ENCODE peak calls at places on chromosomes 5 and 9, in seven cellular contexts. I is HepG2, N is K562, C is GM12878, Z is SK-N-SH, S is H1, Y is HCT116. R is an unnamed sample.

GRCh38 chr5:128869970-128870747 is 95.1 kb upstream of the SLC27A6 start:
- DNase-seq in I (no peak), N (no peak), C (no peak), Z (no peak), S (no peak), Y (no peak), R (no peak)

GRCh38 chr5:53429706-53430105 is 50.7 kb upstream of the FST start:
- DNase-seq in I (peak), N (no peak), C (no peak), Z (no peak), S (no peak), Y (no peak), R (no peak)

GRCh38 chr9:131310833-131311554 is 21.5 kb downstream of the PLPP7 start:
- DNase-seq in I (no peak), N (no peak), C (no peak), Z (no peak), S (no peak), Y (no peak), R (no peak)

GRCh38 chr5:158541535-158541934 is 558.2 kb downstream of the EBF1 start:
- DNase-seq in I (no peak), N (no peak), C (no peak), Z (no peak), S (no peak), Y (no peak), R (no peak)

GRCh38 chr9:131856105-131856504 is 116.2 kb upstream of the RAPGEF1 start:
- DNase-seq in I (peak), N (peak), C (no peak), Z (no peak), S (peak), Y (no peak), R (no peak)

GRCh38 chr9:108552459-108553040 is 303.2 kb downstream of the ACTL7B start:
- DNase-seq in I (no peak), N (no peak), C (no peak), Z (no peak), S (no peak), Y (peak), R (peak)

GRCh38 chr9:95265960-95266359 is 51.5 kb downstream of the FANCC start:
- DNase-seq in I (no peak), N (no peak), C (no peak), Z (no peak), S (no peak), Y (no peak), R (no peak)

GRCh38 chr9:93823245-93824072 is 131.7 kb downstream of the BARX1 start:
- DNase-seq in I (no peak), N (no peak), C (no peak), Z (peak), S (no peak), Y (no peak), R (no peak)

GRCh38 chr5:36398137-36398536 is 96.4 kb upstream of the RANBP3L start:
- DNase-seq in I (peak), N (no peak), C (no peak), Z (peak), S (no peak), Y (peak), R (peak)

GRCh38 chr5:127648997-127649550 is at the start of gene CTXN3:
- DNase-seq in I (no peak), N (no peak), C (no peak), Z (no peak), S (no peak), Y (no peak), R (peak)

GRCh38 chr9:129888085-129888808 is 53.0 kb downstream of the USP20 start:
- DNase-seq in I (no peak), N (peak), C (peak), Z (no peak), S (no peak), Y (no peak), R (no peak)

GRCh38 chr5:56314536-56314935 is 81.4 kb upstream of the ANKRD55 start:
- DNase-seq in I (peak), N (peak), C (no peak), Z (no peak), S (no peak), Y (no peak), R (peak)

GRCh38 chr9:118686940-118687339 is 682.3 kb downstream of the BRINP1 start:
- DNase-seq in I (no peak), N (no peak), C (no peak), Z (no peak), S (no peak), Y (no peak), R (no peak)

GRCh38 chr9:14212697-14213420 is 101.1 kb downstream of the NFIB start:
- DNase-seq in I (no peak), N (no peak), C (no peak), Z (no peak), S (no peak), Y (no peak), R (no peak)

GRCh38 chr5:122942164-122942914 is 94.2 kb downstream of the PPIC start:
- DNase-seq in I (no peak), N (peak), C (no peak), Z (no peak), S (no peak), Y (no peak), R (no peak)
- TF ChIP-seq JUND in I (no peak), N (peak), C (no peak), Z (peak), S (no peak), Y (no peak), R (no peak)

GRCh38 chr5:1336106-1336561 is 8.8 kb downstream of the CLPTM1L start:
- DNase-seq in I (no peak), N (no peak), C (no peak), Z (no peak), S (no peak), Y (no peak), R (no peak)
- TF ChIP-seq JUND in I (no peak), N (no peak), C (no peak), Z (no peak), S (no peak), Y (no peak), R (no peak)

DNA sequence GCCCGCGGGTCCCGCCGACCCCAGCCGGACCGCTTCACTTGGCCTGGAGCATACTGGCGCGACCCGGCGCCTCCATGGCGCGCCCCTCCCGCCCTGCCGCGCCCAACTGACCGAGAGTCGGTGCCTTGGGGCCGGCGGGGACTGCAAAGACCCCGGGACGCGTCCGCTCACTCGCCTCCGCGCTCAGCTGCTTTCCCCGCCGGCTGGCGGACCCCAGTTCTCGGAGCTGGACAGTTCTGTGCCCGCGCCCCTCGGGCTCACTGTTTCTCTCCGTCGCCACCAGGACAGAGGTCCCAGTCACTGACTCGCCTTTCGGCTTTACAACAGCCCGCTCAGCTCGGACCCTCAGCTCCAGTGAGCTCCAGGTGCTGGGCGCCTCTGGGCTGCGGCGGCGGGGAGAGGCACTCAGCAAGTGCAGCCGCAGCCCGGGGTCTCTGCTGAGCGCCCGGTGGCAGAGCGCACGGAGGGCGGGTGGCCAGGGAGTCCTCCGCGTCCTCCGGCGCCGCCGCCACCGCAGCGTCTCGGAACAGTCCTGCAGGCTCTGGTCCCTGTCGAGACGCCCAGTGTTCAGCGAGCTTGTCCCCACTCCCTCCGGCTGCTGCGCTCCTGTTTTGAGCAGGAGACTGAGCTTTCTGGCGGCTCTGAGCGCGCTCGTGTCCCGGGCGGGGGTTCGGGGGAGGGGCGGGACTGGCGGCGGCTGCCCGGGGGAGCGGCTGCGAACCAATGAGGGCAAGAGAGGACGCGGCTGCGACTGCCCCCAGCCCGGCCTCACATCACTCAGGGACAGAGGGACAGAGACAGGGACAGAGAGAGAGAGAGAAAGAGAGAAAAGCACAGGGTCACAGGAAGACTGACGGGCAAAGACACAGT is at the start of gene SMIM32:
- DNase-seq in I (peak), N (peak), C (no peak), Z (peak), S (peak), Y (no peak), R (no peak)
- TF ChIP-seq JUND in I (no peak), N (no peak), C (no peak), Z (no peak), S (no peak), Y (no peak), R (no peak)

GRCh38 chr5:150734579-150735384 is 24.0 kb downstream of the DCTN4 start:
- DNase-seq in I (no peak), N (no peak), C (peak), Z (no peak), S (peak), Y (no peak), R (no peak)
- TF ChIP-seq JUND in I (no peak), N (no peak), C (no peak), Z (no peak), S (no peak), Y (no peak), R (no peak)

GRCh38 chr5:59685131-59685530 is 208.4 kb downstream of the PDE4D start:
- DNase-seq in I (no peak), N (no peak), C (no peak), Z (no peak), S (no peak), Y (no peak), R (no peak)
- TF ChIP-seq JUND in I (no peak), N (no peak), C (no peak), Z (no peak), S (no peak), Y (no peak), R (no peak)

GRCh38 chr5:177414481-177414880 is 5.1 kb upstream of the F12 start:
- DNase-seq in I (no peak), N (no peak), C (no peak), Z (no peak), S (no peak), Y (no peak), R (no peak)
- TF ChIP-seq JUND in I (no peak), N (no peak), C (no peak), Z (no peak), S (no peak), Y (no peak), R (no peak)

R was measured in T47D.